ENCODE peak calls at places on chromosomes 11 and 22, in nine cellular contexts. B is AML-193; W is left lung; Z is dermis blood vessel endothelial cell; X is activated naive CD8-positive, alpha-beta T cell treated with anti-CD3 and anti-CD28 coated beads, Interleukin-2, amount 50 U/mL, for 24 hours; I is stimulated activated CD8-positive, alpha-beta memory T cell treated with anti-CD3 and anti-CD28 coated beads, Interleukin-4, amount 100 ng/mL, for 24 hours; J is stimulated activated CD4-positive, alpha-beta T cell treated with anti-CD3 and anti-CD28 coated beads, TNF-alpha, amount 100 ng/mL, for 24 hours; U is H54; S is T-helper 1 cell. E is an unnamed sample.

GRCh38 chr11:15883349-15883961 is 472.9 kb downstream of the SOX6 start:
- DNase-seq in B (no peak), Z (no peak), J (no peak), S (no peak), X (no peak), I (no peak), U (no peak), W (no peak), E (no peak)

GRCh38 chr22:40541300-40541699 is 95.2 kb downstream of the MRTFA start:
- DNase-seq in J (no peak), X (no peak), I (no peak), U (no peak), B (no peak), S (no peak), W (no peak), Z (no peak), E (peak)

GRCh38 chr11:46918087-46918751 is at the start of gene LRP4:
- DNase-seq in Z (peak), I (peak), W (no peak), X (peak), J (peak), S (no peak), B (no peak), U (no peak), E (no peak)

GRCh38 chr11:61082931-61083531 is 19.3 kb upstream of the CD5 start:
- DNase-seq in B (no peak), J (no peak), I (no peak), Z (no peak), U (no peak), S (peak), W (no peak), X (peak), E (peak)

GRCh38 chr11:77121096-77121640 is 6.9 kb upstream of the MYO7A start:
- DNase-seq in J (no peak), B (no peak), I (no peak), X (no peak), U (no peak), W (no peak), S (no peak), Z (no peak), E (no peak)

GRCh38 chr11:62152245-62153086 is 28.7 kb downstream of the INCENP start:
- DNase-seq in W (no peak), J (no peak), U (no peak), Z (no peak), S (no peak), I (no peak), B (no peak), X (no peak), E (no peak)

GRCh38 chr11:76233936-76234703 is 27.8 kb upstream of the WNT11 start:
- DNase-seq in W (peak), J (peak), S (peak), I (no peak), Z (peak), U (no peak), B (peak), X (peak), E (peak)

GRCh38 chr11:48170840-48171233 is 45.8 kb upstream of the OR4B1 start:
- DNase-seq in W (no peak), S (no peak), Z (no peak), J (no peak), I (no peak), X (no peak), U (no peak), B (peak), E (no peak)

GRCh38 chr11:47797633-47798032 is 30.5 kb upstream of the FNBP4 start:
- DNase-seq in Z (peak), B (no peak), S (peak), J (peak), U (no peak), W (no peak), I (peak), X (peak), E (peak)

GRCh38 chr11:116215471-116216113 is 557.2 kb downstream of the BUD13 start:
- DNase-seq in Z (no peak), B (no peak), S (no peak), W (no peak), U (no peak), I (no peak), J (no peak), X (no peak), E (no peak)

GRCh38 chr22:23395476-23396361 is 184.4 kb downstream of the IGLL1 start:
- DNase-seq in J (no peak), B (no peak), Z (no peak), W (peak), S (no peak), U (no peak), I (no peak), X (no peak), E (no peak)

GRCh38 chr11:124670732-124671131 is 2.8 kb downstream of the SIAE start:
- DNase-seq in S (peak), I (no peak), Z (no peak), J (peak), B (peak), X (peak), U (no peak), W (no peak), E (peak)

E was measured in activated CD8-positive, alpha-beta T cell treated with anti-CD3 and anti-CD28 coated beads, Interleukin-2, amount 10 ng/mL, durations not matched to agents 7 days and 5 days.